ENCODE peak calls at places on chromosomes 1 and 21, in seven cellular contexts. D is heart left ventricle, Y is IMR-90, P is A549, J is upper lobe of left lung, U is tibial nerve, Q is testis. R is an unnamed sample.

GRCh38 chr1:1923681-1924000 is 4.6 kb upstream of the TMEM52 start:
- DNase-seq in D (no peak), Y (no peak), P (no peak), J (no peak), U (no peak), Q (no peak), R (no peak)

GRCh38 chr1:22689505-22689904 is 21.1 kb upstream of the EPHB2 start:
- DNase-seq in D (no peak), Y (peak; percentile 96), P (peak; percentile 49), J (no peak), U (no peak), Q (no peak), R (no peak)

GRCh38 chr1:6373961-6374720 is 19.4 kb downstream of the ACOT7 start:
- DNase-seq in D (no peak), Y (no peak), P (no peak), J (no peak), U (no peak), Q (no peak), R (no peak)

GRCh38 chr1:164768045-164768402 is 209.0 kb downstream of the PBX1 start:
- DNase-seq in D (no peak), Y (peak; percentile 32), P (no peak), J (no peak), U (no peak), Q (no peak), R (no peak)

GRCh38 chr1:34825455-34826081 is 32.8 kb downstream of the GJA4 start:
- DNase-seq in D (peak; percentile 38), Y (no peak), P (no peak), J (no peak), U (no peak), Q (no peak), R (no peak)

GRCh38 chr21:29102791-29103257 is 27.6 kb upstream of the MAP3K7CL start:
- DNase-seq in D (no peak), Y (peak; percentile 61), P (no peak), J (no peak), U (no peak), Q (no peak), R (no peak)

GRCh38 chr1:31583082-31583994 is 7.0 kb downstream of the TINAGL1 start:
- DNase-seq in D (peak; percentile 78), Y (no peak), P (no peak), J (no peak), U (no peak), Q (peak; percentile 30), R (no peak)

GRCh38 chr1:154866995-154867795 is 2.9 kb downstream of the KCNN3 start:
- DNase-seq in D (no peak), Y (peak; percentile 85), P (no peak), J (peak; percentile 37), U (no peak), Q (no peak), R (no peak)

GRCh38 chr1:173295391-173295790 is 88.3 kb upstream of the TNFSF4 start:
- DNase-seq in D (no peak), Y (no peak), P (no peak), J (no peak), U (no peak), Q (no peak), R (no peak)

GRCh38 chr1:107704911-107705310 is 260.1 kb downstream of the VAV3 start:
- DNase-seq in D (no peak), Y (peak; percentile 4), P (no peak), J (no peak), U (no peak), Q (no peak), R (no peak)

GRCh38 chr1:215052656-215053055 is 29.9 kb upstream of the KCNK2 start:
- DNase-seq in D (no peak), Y (peak; percentile 93), P (no peak), J (no peak), U (no peak), Q (no peak), R (no peak)
- TF ChIP-seq POLR2A in D (no peak), Y (no peak), P (no peak), J (no peak), U (no peak), Q (no peak), R (no peak)

GRCh38 chr1:215567491-215568286 is 585 bp downstream of the KCTD3 start:
- DNase-seq in D (peak; percentile 28), Y (peak; percentile 46), P (peak; percentile 77), J (peak; percentile 27), U (no peak), Q (peak; percentile 65), R (peak; percentile 79)
- TF ChIP-seq POLR2A in D (no peak), Y (no peak), P (no peak), J (peak; percentile 6), U (no peak), Q (no peak), R (no peak)

GRCh38 chr1:201506573-201507567 is at the start of gene CSRP1:
- DNase-seq in D (peak; percentile 90), Y (peak; percentile 87), P (peak; percentile 88), J (peak; percentile 87), U (peak; percentile 75), Q (peak; percentile 83), R (peak; percentile 90)
- TF ChIP-seq POLR2A in D (no peak), Y (peak; percentile 99), P (peak; percentile 92), J (peak; percentile 98), U (peak; percentile 90), Q (no peak), R (peak; percentile 83)

GRCh38 chr1:156494309-156494895 is 6.2 kb downstream of the MEF2D start:
- DNase-seq in D (no peak), Y (no peak), P (no peak), J (no peak), U (no peak), Q (no peak), R (no peak)
- TF ChIP-seq POLR2A in D (no peak), Y (no peak), P (no peak), J (no peak), U (no peak), Q (no peak), R (no peak)

GRCh38 chr21:42233067-42233981 is 14.4 kb downstream of the ABCG1 start:
- DNase-seq in D (peak; percentile 66), Y (peak; percentile 20), P (peak; percentile 21), J (peak; percentile 85), U (peak; percentile 60), Q (peak; percentile 67), R (peak; percentile 90)

GRCh38 chr21:42236014-42236413 is 17.1 kb downstream of the ABCG1 start:
- DNase-seq in D (peak; percentile 50), Y (no peak), P (no peak), J (no peak), U (no peak), Q (peak; percentile 61), R (no peak)

GRCh38 chr21:42234026-42234425 is 15.1 kb downstream of the ABCG1 start:
- DNase-seq in D (no peak), Y (no peak), P (no peak), J (no peak), U (no peak), Q (no peak), R (no peak)

GRCh38 chr21:42235593-42235992 is 16.7 kb downstream of the ABCG1 start:
- DNase-seq in D (no peak), Y (no peak), P (no peak), J (no peak), U (no peak), Q (peak; percentile 34), R (peak; percentile 79)

GRCh38 chr21:42234464-42235241 is 15.7 kb downstream of the ABCG1 start:
- DNase-seq in D (peak; percentile 75), Y (peak; percentile 45), P (peak; percentile 36), J (peak; percentile 74), U (no peak), Q (peak; percentile 76), R (peak; percentile 87)
- TF ChIP-seq POLR2A in D (no peak), Y (no peak), P (peak; percentile 12), J (no peak), U (no peak), Q (no peak), R (no peak)

GRCh38 chr1:247078315-247079140 is at the start of gene ZNF670:
- DNase-seq in D (peak; percentile 95), Y (peak; percentile 94), P (peak; percentile 95), J (peak; percentile 97), U (peak; percentile 94), Q (peak; percentile 99), R (peak; percentile 95)
- TF ChIP-seq POLR2A in D (no peak), Y (peak; percentile 81), P (peak; percentile 56), J (peak; percentile 42), U (peak; percentile 83), Q (no peak), R (peak; percentile 90)

GRCh38 chr1:156124557-156125483 is 10.3 kb downstream of the LMNA start:
- DNase-seq in D (peak; percentile 56), Y (no peak), P (peak; percentile 85), J (peak; percentile 79), U (no peak), Q (peak; percentile 71), R (peak; percentile 79)
- TF ChIP-seq POLR2A in D (no peak), Y (no peak), P (no peak), J (peak; percentile 9), U (peak; percentile 35), Q (no peak), R (peak; percentile 67)

R was measured in erythroblast.